ENCODE peak calls at places on chromosomes 16 and 17, in six cellular contexts. D is H9, X is IMR-90, J is trophoblast cell, B is H1, E is mesenchymal stem cell. P is an unnamed sample.

GRCh38 chr17:27153005-27153404 is 140.9 kb upstream of the WSB1 start:
- DNase-seq in B (no peak), E (no peak), D (no peak), X (peak), J (no peak), P (no peak)

GRCh38 chr17:80817861-80818260 is 173.8 kb upstream of the CHMP6 start:
- DNase-seq in B (no peak), D (no peak), J (peak), E (peak), X (peak), P (no peak)

GRCh38 chr17:79715318-79716182 is 15.2 kb upstream of the ENPP7 start:
- DNase-seq in E (no peak), D (no peak), B (no peak), J (no peak), X (no peak), P (no peak)

GRCh38 chr17:81519284-81520020 is 6.9 kb upstream of the ACTG1 start:
- DNase-seq in E (no peak), J (peak), B (no peak), X (no peak), D (peak), P (no peak)

GRCh38 chr17:50221500-50222480 is 20.4 kb upstream of the COL1A1 start:
- DNase-seq in X (peak), E (peak), J (no peak), D (no peak), B (no peak), P (no peak)

GRCh38 chr17:55825213-55825612 is 74.4 kb downstream of the PCTP start:
- DNase-seq in X (no peak), B (no peak), E (no peak), D (no peak), J (peak), P (no peak)

GRCh38 chr16:21260870-21261791 is 17.0 kb downstream of the CRYM start:
- DNase-seq in X (peak), B (no peak), D (no peak), J (no peak), E (peak), P (no peak)

GRCh38 chr17:21523482-21524210 is 147.5 kb downstream of the KCNJ12 start:
- DNase-seq in D (no peak), E (no peak), J (no peak), X (no peak), B (no peak), P (no peak)

GRCh38 chr16:28534542-28535373 is 4.0 kb downstream of the NUPR1 start:
- DNase-seq in X (no peak), J (peak), E (no peak), D (no peak), B (no peak), P (no peak)

GRCh38 chr17:4807534-4808377 is 804 bp downstream of the PLD2 start:
- DNase-seq in J (peak), D (no peak), B (no peak), E (no peak), X (no peak), P (no peak)

GRCh38 chr17:81393684-81394376 is 1.4 kb upstream of the BAHCC1 start:
- DNase-seq in X (peak), D (peak), E (peak), B (peak), J (peak), P (peak)

GRCh38 chr17:7858487-7858832 is 657 bp downstream of the CYB5D1 start:
- DNase-seq in X (peak), E (peak), J (peak), B (no peak), D (peak), P (peak)

GRCh38 chr17:55124730-55125129 is 140.0 kb upstream of the HLF start:
- DNase-seq in X (no peak), J (no peak), E (no peak), D (no peak), B (no peak), P (no peak)

GRCh38 chr16:1441391-1441829 is 2.9 kb downstream of the CCDC154 start:
- DNase-seq in E (no peak), J (no peak), D (no peak), B (no peak), X (no peak), P (no peak)

GRCh38 chr17:81456798-81457197 is 55.8 kb downstream of the ACTG1 start:
- DNase-seq in B (no peak), J (no peak), D (no peak), E (no peak), X (no peak), P (no peak)

GRCh38 chr16:84838383-84838948 is 18.7 kb downstream of the CRISPLD2 start:
- DNase-seq in X (no peak), E (no peak), J (no peak), D (no peak), B (no peak), P (no peak)

GRCh38 chr16:86598607-86599318 is 20.4 kb downstream of the FOXL1 start:
- DNase-seq in J (peak), E (no peak), D (no peak), B (no peak), X (peak), P (no peak)

GRCh38 chr16:85019659-85020245 is 7.8 kb upstream of the KIAA0513 start:
- DNase-seq in E (no peak), J (no peak), X (no peak), B (no peak), D (no peak), P (no peak)

GRCh38 chr16:79307214-79307613 is 293.3 kb downstream of the MAF start:
- DNase-seq in E (no peak), J (peak), B (no peak), X (no peak), D (no peak), P (no peak)

GRCh38 chr17:82053556-82054263 is 2.0 kb downstream of the GPS1 start:
- DNase-seq in X (no peak), D (no peak), B (no peak), E (no peak), J (no peak), P (no peak)

GRCh38 chr17:15490634-15491261 is 23.3 kb upstream of the CDRT4 start:
- DNase-seq in E (peak), J (peak), X (peak), D (peak), B (peak), P (peak)

GRCh38 chr16:57377080-57377841 is 5.0 kb downstream of the CX3CL1 start:
- DNase-seq in E (peak), D (peak), X (peak), J (peak), B (no peak), P (no peak)
- H3K27ac ChIP-seq in E (peak), D (no peak), X (no peak), J (peak), B (no peak), P (no peak)

DNA sequence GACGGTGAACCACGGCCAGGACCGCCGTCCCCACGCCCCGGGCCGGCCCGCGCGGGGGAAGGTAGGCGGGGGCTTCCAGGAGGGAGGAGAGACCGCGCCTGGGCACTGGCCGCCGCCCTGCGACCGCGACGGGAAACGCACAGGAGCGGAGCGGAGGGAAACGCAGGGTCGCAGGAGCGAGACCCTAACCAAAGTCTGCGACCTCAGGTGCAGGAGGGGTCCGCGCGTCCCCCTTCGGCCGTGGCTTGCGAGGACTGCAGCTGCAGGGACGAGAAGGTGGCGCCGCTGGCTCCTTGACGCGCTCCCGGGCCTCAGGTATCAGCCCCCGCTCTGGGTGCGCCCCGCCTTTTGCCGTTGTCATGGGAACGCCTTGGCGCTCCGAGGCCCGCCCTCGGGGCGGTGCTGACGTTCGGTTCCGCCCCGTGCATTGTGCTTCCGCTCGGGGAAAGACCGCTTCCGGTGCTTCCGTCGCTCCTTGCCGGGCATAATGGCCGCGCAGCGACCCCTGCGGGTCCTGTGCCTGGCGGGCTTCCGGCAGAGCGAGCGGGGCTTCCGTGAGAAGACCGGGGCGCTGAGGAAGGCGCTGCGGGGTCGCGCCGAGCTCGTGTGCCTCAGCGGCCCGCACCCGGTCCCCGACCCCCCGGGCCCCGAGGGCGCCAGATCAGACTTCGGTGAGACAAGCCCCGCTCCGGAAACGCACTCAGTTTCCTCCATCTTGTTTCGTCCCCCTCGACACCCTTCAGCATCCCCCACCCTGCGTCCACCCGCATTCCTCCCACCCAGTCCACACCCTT is at the start of gene OVCA2:
- DNase-seq in B (no peak), X (peak), D (peak), J (peak), E (peak), P (peak)
- H2AK5ac ChIP-seq in B (peak), X (peak), D (no peak), J (peak), E (peak), P (peak)

GRCh38 chr17:40361063-40361924 is 3.2 kb downstream of the GJD3 start:
- DNase-seq in B (no peak), X (no peak), D (no peak), J (no peak), E (no peak), P (no peak)
- H4K91ac ChIP-seq in B (no peak), X (no peak), D (no peak), J (no peak), E (peak), P (no peak)

DNA sequence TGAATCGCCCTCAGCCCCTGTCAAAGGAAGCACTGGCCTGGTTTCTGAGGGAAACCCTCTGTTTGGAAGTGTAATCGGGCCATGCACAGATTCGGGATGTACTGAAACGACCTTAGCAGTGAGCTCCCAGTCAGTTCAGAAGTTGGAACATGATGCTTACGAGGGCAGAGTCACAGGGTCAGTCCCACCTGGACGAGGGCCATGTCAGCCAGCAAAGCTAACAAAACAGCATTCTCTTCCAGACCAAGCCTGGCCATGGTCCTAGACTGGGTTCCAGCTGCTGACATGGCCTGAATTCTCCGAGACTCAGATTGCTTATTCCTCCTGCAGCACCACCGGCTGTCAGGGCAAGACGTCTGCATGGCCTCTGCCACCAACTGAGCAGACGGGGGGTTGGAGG is 192.2 kb upstream of the WSCD1 start:
- DNase-seq in D (no peak), E (no peak), J (no peak), B (no peak), X (no peak), P (no peak)
- H3K27ac ChIP-seq in D (no peak), E (no peak), J (no peak), B (no peak), X (no peak), P (no peak)

GRCh38 chr16:50797456-50797855 is 55.6 kb downstream of the CYLD start:
- DNase-seq in B (no peak), D (no peak), J (no peak), X (peak), E (no peak), P (no peak)
- H2AK5ac ChIP-seq in B (no peak), D (no peak), J (no peak), X (no peak), E (no peak), P (no peak)

GRCh38 chr17:11932337-11932898 is 64.9 kb downstream of the ZNF18 start:
- DNase-seq in D (no peak), J (no peak), E (no peak), B (no peak), X (no peak), P (no peak)

GRCh38 chr17:11925271-11926021 is 71.8 kb downstream of the ZNF18 start:
- DNase-seq in B (no peak), E (no peak), D (no peak), X (no peak), J (no peak), P (no peak)

GRCh38 chr17:11922634-11923033 is 74.6 kb downstream of the ZNF18 start:
- DNase-seq in E (no peak), X (no peak), D (no peak), B (no peak), J (no peak), P (no peak)

DNA sequence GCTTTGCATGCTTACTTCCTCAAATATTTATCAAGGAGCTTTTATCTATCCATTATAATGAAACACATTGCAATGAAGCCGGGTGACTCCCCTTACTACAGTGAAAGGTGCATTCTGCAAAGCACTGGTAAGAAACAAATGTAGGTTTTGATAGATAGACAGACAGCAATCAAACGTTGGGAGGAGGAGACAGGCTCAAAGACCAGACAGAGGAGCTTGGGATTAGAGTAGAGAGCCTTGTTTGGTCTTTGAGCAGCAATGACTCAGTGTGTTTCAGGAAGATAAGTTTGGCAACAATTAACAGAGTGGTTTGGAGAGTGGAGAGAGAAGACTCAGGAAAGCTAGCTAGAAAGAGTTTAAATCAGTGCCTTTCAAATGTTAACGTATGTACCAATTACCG is 68.8 kb downstream of the ZNF18 start:
- DNase-seq in X (no peak), D (no peak), E (no peak), J (no peak), B (no peak), P (no peak)
- H4K91ac ChIP-seq in X (no peak), D (no peak), E (no peak), J (no peak), B (no peak), P (no peak)

GRCh38 chr17:45287526-45288264 is 25.8 kb upstream of the SPATA32 start:
- DNase-seq in J (no peak), X (no peak), D (no peak), B (no peak), E (no peak), P (no peak)
- H3K27ac ChIP-seq in J (no peak), X (no peak), D (no peak), B (no peak), E (peak), P (no peak)